ENCODE peak calls at places on chromosome 7, in six cellular contexts. M is H1, A is tibial nerve, P is sigmoid colon, J is suprapubic skin, V is ovary. O is an unnamed sample.
A peak's percentile ranks its signal among the peaks of the same experiment; 100 is the strongest.

GRCh38 chr7:111012799-111013675 is 77.9 kb upstream of the LRRN3 start:
- DNase-seq in M (no peak), A (no peak), P (no peak), J (no peak), V (no peak), O (no peak)

GRCh38 chr7:36381056-36381455 is 8.6 kb upstream of the ANLN start:
- DNase-seq in M (no peak), A (no peak), P (no peak), J (no peak), V (no peak), O (no peak)

GRCh38 chr7:22039696-22040095 is 94.0 kb upstream of the CDCA7L start:
- DNase-seq in M (no peak), A (no peak), P (no peak), J (no peak), V (no peak), O (no peak)

GRCh38 chr7:113015038-113015645 is 71.5 kb downstream of the GPR85 start:
- DNase-seq in M (no peak), A (no peak), P (no peak), J (no peak), V (no peak), O (no peak)

GRCh38 chr7:106089647-106090046 is 22.5 kb downstream of the SYPL1 start:
- DNase-seq in M (no peak), A (no peak), P (no peak), J (no peak), V (no peak), O (no peak)

GRCh38 chr7:8126768-8127167 is 135.2 kb downstream of the ICA1 start:
- DNase-seq in M (no peak), A (no peak), P (no peak), J (no peak), V (no peak), O (no peak)

GRCh38 chr7:46945328-46945727 is 636.6 kb downstream of the TNS3 start:
- DNase-seq in M (no peak), A (no peak), P (no peak), J (no peak), V (no peak), O (no peak)

GRCh38 chr7:77903597-77903996 is 105.0 kb downstream of the PHTF2 start:
- DNase-seq in M (no peak), A (no peak), P (no peak), J (no peak), V (no peak), O (no peak)

GRCh38 chr7:74587435-74588126 is 69.9 kb upstream of the GTF2I start:
- DNase-seq in M (no peak), A (peak; percentile 90), P (peak; percentile 95), J (peak; percentile 84), V (peak; percentile 92), O (peak; percentile 81)

GRCh38 chr7:87013841-87014191 is 45.6 kb downstream of the ELAPOR2 start:
- DNase-seq in M (no peak), A (no peak), P (no peak), J (no peak), V (no peak), O (no peak)

GRCh38 chr7:17432793-17433192 is 134.3 kb downstream of the AHR start:
- DNase-seq in M (no peak), A (no peak), P (no peak), J (no peak), V (no peak), O (no peak)

GRCh38 chr7:20340839-20341238 is 10.1 kb downstream of the ITGB8 start:
- DNase-seq in M (no peak), A (no peak), P (no peak), J (no peak), V (no peak), O (peak; percentile 28)

GRCh38 chr7:5525271-5526189 is 101.9 kb upstream of the TNRC18 start:
- DNase-seq in M (no peak), A (no peak), P (peak; percentile 82), J (no peak), V (no peak), O (peak; percentile 66)

GRCh38 chr7:140696024-140696678 is 357 bp upstream of the NDUFB2 start:
- DNase-seq in M (no peak), A (peak; percentile 89), P (peak; percentile 98), J (peak; percentile 97), V (peak; percentile 98), O (peak; percentile 97)

GRCh38 chr7:3879337-3880054 is 578.4 kb downstream of the SDK1 start:
- DNase-seq in M (no peak), A (no peak), P (no peak), J (no peak), V (no peak), O (no peak)

GRCh38 chr7:34869016-34869415 is 168.3 kb downstream of the DPY19L1 start:
- DNase-seq in M (no peak), A (no peak), P (no peak), J (no peak), V (no peak), O (no peak)

GRCh38 chr7:150974468-150975391 is 3.4 kb downstream of the KCNH2 start:
- DNase-seq in M (no peak), A (no peak), P (peak; percentile 81), J (no peak), V (peak; percentile 79), O (peak; percentile 83)

GRCh38 chr7:131068604-131069021 is 259.1 kb upstream of the MKLN1 start:
- DNase-seq in M (no peak), A (no peak), P (no peak), J (no peak), V (no peak), O (no peak)

GRCh38 chr7:24784292-24784691 is 27.0 kb upstream of the GSDME start:
- DNase-seq in M (no peak), A (no peak), P (no peak), J (no peak), V (no peak), O (no peak)

GRCh38 chr7:127654404-127655392 is 2.7 kb downstream of the SND1 start:
- DNase-seq in M (no peak), A (no peak), P (no peak), J (no peak), V (no peak), O (no peak)

GRCh38 chr7:21020667-21021066 is 234.0 kb upstream of the SP8 start:
- DNase-seq in M (no peak), A (no peak), P (no peak), J (no peak), V (no peak), O (no peak)

GRCh38 chr7:131489196-131489595 is 67.2 kb downstream of the PODXL start:
- DNase-seq in M (no peak), A (no peak), P (no peak), J (no peak), V (no peak), O (no peak)

GRCh38 chr7:93117852-93118530 is at the start of gene SAMD9:
- DNase-seq in M (no peak), A (no peak), P (peak; percentile 71), J (no peak), V (no peak), O (peak; percentile 63)

GRCh38 chr7:133646493-133647154 is 393.7 kb downstream of the EXOC4 start:
- DNase-seq in M (no peak), A (no peak), P (no peak), J (no peak), V (no peak), O (no peak)

GRCh38 chr7:106166651-106167342 is 54.7 kb upstream of the SYPL1 start:
- DNase-seq in M (no peak), A (no peak), P (no peak), J (no peak), V (no peak), O (peak; percentile 38)

GRCh38 chr7:188727-189500 is 3.5 kb upstream of the FAM20C start:
- DNase-seq in M (no peak), A (no peak), P (no peak), J (no peak), V (no peak), O (no peak)

GRCh38 chr7:70132802-70133201 is 534.5 kb downstream of the AUTS2 start:
- DNase-seq in M (no peak), A (no peak), P (no peak), J (no peak), V (no peak), O (no peak)
- TF ChIP-seq EP300 in M (no peak), A (no peak), P (no peak), J (no peak), V (no peak), O (no peak)

DNA sequence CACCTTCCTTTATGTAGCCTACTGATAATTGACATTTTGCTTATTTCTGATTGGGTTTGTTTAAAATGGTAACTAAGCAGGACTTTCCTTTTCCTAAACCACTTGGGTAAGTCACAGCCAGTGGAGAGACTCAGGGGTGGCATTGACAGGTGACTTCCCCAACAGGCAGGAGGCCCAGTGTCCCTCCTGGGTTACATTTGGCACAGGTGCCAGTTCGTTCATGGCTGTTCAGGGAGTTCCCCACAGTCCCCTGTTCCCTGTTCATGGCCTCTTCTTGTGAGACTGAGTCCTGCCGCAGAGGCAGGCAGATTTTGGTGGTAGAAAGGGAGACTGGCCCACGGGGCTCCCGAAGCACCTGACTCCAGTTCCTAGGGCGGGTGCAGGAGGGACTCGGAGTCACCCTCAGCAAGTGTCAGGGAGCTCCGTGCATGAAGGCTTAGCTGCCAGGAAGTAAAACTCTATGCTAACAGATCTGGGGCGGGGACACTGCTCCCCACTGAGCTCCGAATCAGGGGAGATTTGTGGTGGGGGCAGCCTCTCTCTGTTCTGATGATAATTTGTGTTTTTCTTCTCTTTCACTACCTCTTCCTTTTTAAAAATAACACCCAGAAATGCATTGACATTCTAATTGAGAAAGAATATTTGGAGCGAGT is 84.1 kb downstream of the EZH2 start:
- DNase-seq in M (no peak), A (no peak), P (no peak), J (no peak), V (no peak), O (no peak)
- H3K4me3 ChIP-seq in M (no peak overlapping the region), A (no peak overlapping the region), P (no peak overlapping the region), J (no peak overlapping the region), V (no peak overlapping the region), O (no peak overlapping the region)

DNA sequence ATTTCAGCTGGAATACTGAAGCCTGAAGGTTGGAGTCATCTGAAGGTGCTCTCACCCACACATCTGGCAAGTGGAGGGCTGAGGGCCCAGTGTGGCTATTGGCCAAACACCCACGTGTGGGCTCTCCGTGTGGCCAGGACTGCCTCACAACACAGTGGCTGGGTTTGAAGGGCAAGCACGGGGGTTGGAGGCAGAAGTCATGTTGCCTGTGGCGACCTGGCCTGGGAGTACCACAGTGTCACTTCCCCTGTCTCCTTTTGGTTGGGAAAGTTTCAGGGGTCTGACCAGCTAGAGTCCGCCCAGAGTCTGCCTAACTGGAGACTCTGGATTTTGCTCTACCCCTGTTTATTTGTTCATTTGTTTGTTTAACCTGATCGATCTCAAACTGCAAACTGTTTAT is 169.5 kb downstream of the DNAJB6 start:
- DNase-seq in M (no peak), A (no peak), P (peak; percentile 29), J (no peak), V (peak; percentile 10), O (no peak)
- H3K27me3 ChIP-seq in M (no peaks in the 10 kb centered on the region), A (no peaks in the 10 kb centered on the region), P (no peaks in the 10 kb centered on the region), J (peaks cover 7% of the 10 kb centered on the region), V (no peaks in the 10 kb centered on the region), O (peaks cover 9% of the 10 kb centered on the region)

GRCh38 chr7:157397751-157398691 is 61.2 kb downstream of the DNAJB6 start:
- DNase-seq in M (no peak), A (no peak), P (peak; percentile 61), J (no peak), V (peak; percentile 79), O (peak; percentile 25)
- TF ChIP-seq EP300 in M (no peak), A (no peak), P (no peak), J (no peak), V (no peak), O (no peak)